ENCODE peak calls at places on chromosomes 2 and 18, in five cellular contexts. B is IMR-90, E is mesenchymal stem cell, L is neuronal stem cell, S is mesendoderm. C is an unnamed sample.

GRCh38 chr2:198700330-198700729 is 757.4 kb downstream of the SATB2 start:
- DNase-seq in B (no peak), E (no peak), L (no peak), S (no peak), C (no peak)

GRCh38 chr2:241014764-241015163 is 16.3 kb downstream of the SNED1 start:
- DNase-seq in B (no peak), E (no peak), L (no peak), S (no peak), C (no peak)

GRCh38 chr2:63539416-63540162 is 48.7 kb downstream of the WDPCP start:
- DNase-seq in B (no peak), E (no peak), L (no peak), S (peak), C (no peak)

GRCh38 chr2:220034356-220035121 is 407.1 kb downstream of the SLC4A3 start:
- DNase-seq in B (peak), E (peak), L (no peak), S (no peak), C (no peak)

GRCh38 chr2:159168707-159169106 is 117.8 kb downstream of the WDSUB1 start:
- DNase-seq in B (peak), E (peak), L (no peak), S (peak), C (no peak)

GRCh38 chr2:174025271-174026121 is 60.3 kb upstream of the SP3 start:
- DNase-seq in B (peak), E (peak), L (no peak), S (peak), C (no peak)

GRCh38 chr2:113089907-113090306 is 22.1 kb downstream of the IL1F10 start:
- DNase-seq in B (no peak), E (no peak), L (no peak), S (no peak), C (no peak)

GRCh38 chr2:30305235-30305634 is 73.9 kb downstream of the LBH start:
- DNase-seq in B (peak), E (peak), L (no peak), S (no peak), C (no peak)

GRCh38 chr2:234363647-234364294 is 133.1 kb downstream of the ARL4C start:
- DNase-seq in B (no peak), E (no peak), L (no peak), S (peak), C (no peak)

GRCh38 chr18:25830787-25831186 is 259.6 kb downstream of the SS18 start:
- DNase-seq in B (peak), E (peak), L (no peak), S (peak), C (no peak)

GRCh38 chr2:178025551-178026185 is 46.9 kb downstream of the PDE11A start:
- DNase-seq in B (no peak), E (no peak), L (no peak), S (no peak), C (no peak)

GRCh38 chr2:241897231-241897916 is 27.8 kb downstream of the RTP5 start:
- DNase-seq in B (no peak), E (no peak), L (no peak), S (no peak), C (peak)

GRCh38 chr2:36380624-36381481 is 25.3 kb downstream of the CRIM1 start:
- DNase-seq in B (no peak), E (peak), L (peak), S (peak), C (peak)

GRCh38 chr2:655626-656025 is 21.6 kb downstream of the TMEM18 start:
- DNase-seq in B (peak), E (peak), L (no peak), S (no peak), C (no peak)

GRCh38 chr2:197279997-197280756 is 30.4 kb downstream of the ANKRD44 start:
- DNase-seq in B (peak), E (no peak), L (no peak), S (no peak), C (no peak)

GRCh38 chr2:122670932-122671331 is 915.5 kb downstream of the TSN start:
- DNase-seq in B (no peak), E (no peak), L (no peak), S (no peak), C (no peak)

GRCh38 chr2:174300114-174300513 is 34.6 kb upstream of the SP9 start:
- DNase-seq in B (peak), E (peak), L (no peak), S (peak), C (no peak)

GRCh38 chr2:165055081-165055879 is 100.0 kb upstream of the SLC38A11 start:
- DNase-seq in B (peak), E (peak), L (no peak), S (peak), C (no peak)

GRCh38 chr2:181374741-181375675 is 82.2 kb upstream of the ITGA4 start:
- DNase-seq in B (no peak), E (no peak), L (no peak), S (no peak), C (no peak)

GRCh38 chr18:75210274-75211001 is at the start of gene TSHZ1:
- DNase-seq in B (peak), E (peak), L (peak), S (peak), C (peak)

GRCh38 chr2:105802587-105802986 is 57.9 kb downstream of the NCK2 start:
- DNase-seq in B (no peak), E (peak), L (no peak), S (no peak), C (no peak)

GRCh38 chr18:54766631-54767030 is 61.6 kb upstream of the RAB27B start:
- DNase-seq in B (no peak), E (no peak), L (no peak), S (no peak), C (no peak)

GRCh38 chr18:24063121-24063731 is 48.7 kb downstream of the TTC39C start:
- DNase-seq in B (peak), E (peak), L (no peak), S (peak), C (no peak)

GRCh38 chr2:1664698-1665097 is 79.6 kb downstream of the PXDN start:
- DNase-seq in B (no peak), E (no peak), L (no peak), S (no peak), C (peak)

GRCh38 chr2:46388873-46389272 is 90.5 kb upstream of the TMEM247 start:
- DNase-seq in B (no peak), E (no peak), L (no peak), S (no peak), C (peak)

GRCh38 chr2:107338571-107338970 is 452.6 kb upstream of the ST6GAL2 start:
- DNase-seq in B (no peak), E (no peak), L (no peak), S (no peak), C (no peak)

GRCh38 chr2:134683561-134684112 is 35.2 kb downstream of the TMEM163 start:
- DNase-seq in B (no peak), E (peak), L (no peak), S (no peak), C (no peak)
- H3K4me2 ChIP-seq in B (no peak), E (no peak), L (no peak), S (no peak), C (no peak)

GRCh38 chr2:59684101-59684770 is 869.2 kb downstream of the BCL11A start:
- DNase-seq in B (no peak), E (no peak), L (no peak), S (no peak), C (no peak)
- H3K4ac ChIP-seq in B (no peak), E (no peak), L (no peak), S (no peak), C (no peak)

GRCh38 chr2:186347472-186347871 is 138.6 kb upstream of the ZC3H15 start:
- DNase-seq in B (peak), E (peak), L (no peak), S (no peak), C (no peak)

GRCh38 chr2:186346216-186346615 is 139.8 kb upstream of the ZC3H15 start:
- DNase-seq in B (no peak), E (no peak), L (no peak), S (no peak), C (no peak)

GRCh38 chr2:186345745-186346144 is 140.3 kb upstream of the ZC3H15 start:
- DNase-seq in B (no peak), E (no peak), L (no peak), S (no peak), C (no peak)

GRCh38 chr2:186349508-186349907 is 136.6 kb upstream of the ZC3H15 start:
- DNase-seq in B (peak), E (peak), L (no peak), S (no peak), C (no peak)

DNA sequence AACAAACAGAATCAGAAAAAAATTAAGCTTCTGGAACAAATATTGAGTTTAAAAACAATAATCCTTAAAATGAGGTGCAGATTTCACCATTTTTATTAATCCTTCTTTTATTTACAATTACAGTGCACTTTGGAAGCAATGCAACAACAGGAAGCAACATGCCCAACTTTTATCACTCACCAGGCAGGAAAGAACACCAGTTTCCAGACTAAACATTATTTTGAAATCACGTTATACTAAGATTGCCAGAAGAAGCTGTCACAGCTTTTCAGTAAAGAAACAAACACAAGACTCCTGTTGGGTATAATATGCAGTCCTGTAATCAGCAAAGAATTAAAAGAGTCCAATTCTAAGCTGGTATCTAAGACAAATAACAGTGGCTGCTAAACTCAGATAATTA is 137.9 kb upstream of the ZC3H15 start:
- DNase-seq in B (no peak), E (peak), L (no peak), S (no peak), C (no peak)
- H3K9ac ChIP-seq in B (no peak), E (no peak), L (no peak), S (no peak), C (no peak)

GRCh38 chr2:226603606-226604005 is 196.0 kb downstream of the IRS1 start:
- DNase-seq in B (no peak), E (no peak), L (no peak), S (no peak), C (no peak)
- H3K4me2 ChIP-seq in B (no peak), E (no peak), L (no peak), S (no peak), C (no peak)

GRCh38 chr2:37665622-37666362 is 5.7 kb downstream of the CDC42EP3 start:
- DNase-seq in B (no peak), E (no peak), L (no peak), S (no peak), C (no peak)

GRCh38 chr2:37665038-37665437 is 6.4 kb downstream of the CDC42EP3 start:
- DNase-seq in B (no peak), E (no peak), L (no peak), S (no peak), C (no peak)

GRCh38 chr2:37664190-37664751 is 7.2 kb downstream of the CDC42EP3 start:
- DNase-seq in B (no peak), E (no peak), L (no peak), S (no peak), C (no peak)

GRCh38 chr2:37666772-37667171 is 4.7 kb downstream of the CDC42EP3 start:
- DNase-seq in B (no peak), E (no peak), L (no peak), S (no peak), C (no peak)

DNA sequence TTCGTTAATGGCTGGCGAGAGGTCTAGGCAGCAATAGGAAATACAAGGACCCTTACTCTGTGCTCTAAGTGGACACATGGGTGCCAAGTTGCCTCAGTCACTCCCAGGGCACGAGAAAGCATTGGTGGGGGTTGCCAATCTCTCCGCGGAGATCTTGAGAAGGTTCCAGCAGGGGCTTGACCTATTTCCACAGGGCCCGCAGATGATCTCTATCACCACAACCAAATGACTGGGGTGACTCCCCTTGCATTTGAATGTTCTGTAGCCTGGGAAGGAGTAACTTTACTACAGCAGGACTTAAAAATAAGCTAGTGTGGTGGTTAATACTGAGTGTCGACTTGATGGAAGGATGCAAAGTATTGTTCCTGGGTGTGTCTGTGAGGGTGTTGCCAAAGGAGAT is 8.1 kb downstream of the CDC42EP3 start:
- DNase-seq in B (no peak), E (no peak), L (no peak), S (no peak), C (no peak)
- H3K4ac ChIP-seq in B (no peak), E (no peak), L (no peak), S (no peak), C (no peak)

GRCh38 chr2:138294451-138294850 is 207.1 kb upstream of the SPOPL start:
- DNase-seq in B (no peak), E (no peak), L (no peak), S (no peak), C (no peak)
- H3K9ac ChIP-seq in B (no peak), E (no peak), L (no peak), S (no peak), C (no peak)

GRCh38 chr18:47420130-47420529 is 168.7 kb upstream of the SKOR2 start:
- DNase-seq in B (no peak), E (no peak), L (no peak), S (no peak), C (no peak)
- H3K4me2 ChIP-seq in B (no peak), E (no peak), L (no peak), S (no peak), C (no peak)

DNA sequence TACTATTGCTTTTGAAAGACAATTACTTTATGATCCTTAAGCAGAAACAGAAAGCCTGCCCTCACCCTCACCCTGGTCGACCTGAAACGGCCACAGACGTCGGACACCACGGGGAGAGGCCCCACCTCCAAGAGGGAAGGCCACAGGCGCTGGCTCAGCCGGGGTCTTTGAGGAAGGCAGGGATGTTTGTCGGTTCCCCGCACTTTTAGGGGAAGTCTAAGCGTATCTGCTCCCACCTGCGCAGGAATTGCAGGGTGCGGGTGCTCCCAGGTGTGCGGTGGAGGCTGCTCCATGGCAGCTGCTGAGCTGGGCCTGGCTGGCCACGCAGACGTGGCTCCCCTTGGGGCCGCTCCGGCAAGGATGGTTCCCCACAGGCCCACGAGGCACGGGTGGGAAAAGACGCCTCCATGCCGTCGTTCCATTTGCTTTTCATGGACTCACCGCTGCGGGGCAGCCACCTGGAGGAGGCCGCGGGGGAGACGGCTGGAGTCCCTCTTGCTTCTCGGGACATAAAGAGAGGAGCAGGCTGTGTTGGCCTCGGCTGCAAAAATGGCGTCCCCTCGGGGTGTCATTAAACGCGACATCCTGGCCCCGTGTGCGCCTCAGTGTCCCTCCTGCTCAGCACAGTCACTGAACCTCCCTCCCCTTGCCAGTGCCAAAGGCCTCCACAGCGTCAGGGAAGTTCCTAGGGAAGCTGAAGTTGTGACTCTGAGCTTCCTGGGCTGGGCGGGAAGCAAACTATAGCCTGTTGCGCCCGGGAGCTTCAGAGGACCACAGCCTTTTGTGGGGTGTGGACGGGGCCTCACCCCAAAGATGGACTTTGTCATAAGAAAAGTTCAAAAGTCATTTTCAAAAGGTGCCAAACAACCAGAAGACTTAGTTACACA is 63.4 kb downstream of the NFATC1 start:
- DNase-seq in B (no peak), E (no peak), L (no peak), S (no peak), C (no peak)
- H3K4ac ChIP-seq in B (peak), E (peak), L (peak), S (no peak), C (no peak)